ENCODE peak calls at places on chromosomes 16 and 17, in five cellular contexts. One of them, this sample, is unnamed.

GRCh38 chr17:50177983-50178834 is 12.4 kb downstream of the SGCA start:
- DNase-seq in activated CD8-positive, alpha-beta T cell treated with anti-CD3 and anti-CD28 coated beads for 36 hours: peak
- DNase-seq in endothelial cell of umbilical vein: peak
- DNase-seq in MM.1S: peak
- DNase-seq in WTC11: peak
- DNase-seq in this sample: peak

GRCh38 chr17:74512624-74513084 is 18.6 kb downstream of the CD300LB start:
- DNase-seq in activated CD8-positive, alpha-beta T cell treated with anti-CD3 and anti-CD28 coated beads for 36 hours: peak
- DNase-seq in endothelial cell of umbilical vein: no peak
- DNase-seq in MM.1S: no peak
- DNase-seq in WTC11: no peak
- DNase-seq in this sample: no peak

GRCh38 chr17:41801374-41802062 is 10.2 kb downstream of the P3H4 start:
- DNase-seq in activated CD8-positive, alpha-beta T cell treated with anti-CD3 and anti-CD28 coated beads for 36 hours: peak
- DNase-seq in endothelial cell of umbilical vein: peak
- DNase-seq in MM.1S: peak
- DNase-seq in WTC11: peak
- DNase-seq in this sample: peak

GRCh38 chr16:75244844-75245758 is 6.3 kb downstream of the BCAR1 start:
- DNase-seq in activated CD8-positive, alpha-beta T cell treated with anti-CD3 and anti-CD28 coated beads for 36 hours: no peak
- DNase-seq in endothelial cell of umbilical vein: peak
- DNase-seq in MM.1S: no peak
- DNase-seq in WTC11: peak
- DNase-seq in this sample: no peak

GRCh38 chr16:72785886-72786285 is 262.0 kb downstream of the ZFHX3 start:
- DNase-seq in activated CD8-positive, alpha-beta T cell treated with anti-CD3 and anti-CD28 coated beads for 36 hours: no peak
- DNase-seq in endothelial cell of umbilical vein: no peak
- DNase-seq in MM.1S: no peak
- DNase-seq in WTC11: no peak
- DNase-seq in this sample: no peak

GRCh38 chr16:31200821-31201510 is 1.6 kb downstream of the PYCARD start:
- DNase-seq in activated CD8-positive, alpha-beta T cell treated with anti-CD3 and anti-CD28 coated beads for 36 hours: peak
- DNase-seq in endothelial cell of umbilical vein: no peak
- DNase-seq in MM.1S: no peak
- DNase-seq in WTC11: no peak
- DNase-seq in this sample: no peak

GRCh38 chr17:50461550-50462132 is 7.0 kb downstream of the CHAD start:
- DNase-seq in activated CD8-positive, alpha-beta T cell treated with anti-CD3 and anti-CD28 coated beads for 36 hours: no peak
- DNase-seq in endothelial cell of umbilical vein: no peak
- DNase-seq in MM.1S: no peak
- DNase-seq in WTC11: no peak
- DNase-seq in this sample: no peak

GRCh38 chr17:63772801-63773271 is 561 bp downstream of the CCDC47 start:
- DNase-seq in activated CD8-positive, alpha-beta T cell treated with anti-CD3 and anti-CD28 coated beads for 36 hours: no peak
- DNase-seq in endothelial cell of umbilical vein: no peak
- DNase-seq in MM.1S: peak
- DNase-seq in WTC11: no peak
- DNase-seq in this sample: no peak

GRCh38 chr16:79997257-79997656 is 396.7 kb upstream of the MAF start:
- DNase-seq in activated CD8-positive, alpha-beta T cell treated with anti-CD3 and anti-CD28 coated beads for 36 hours: peak
- DNase-seq in endothelial cell of umbilical vein: peak
- DNase-seq in MM.1S: no peak
- DNase-seq in WTC11: peak
- DNase-seq in this sample: peak
- TF ChIP-seq CTCF in activated CD8-positive, alpha-beta T cell treated with anti-CD3 and anti-CD28 coated beads for 36 hours: peak
- TF ChIP-seq CTCF in endothelial cell of umbilical vein: peak
- TF ChIP-seq CTCF in MM.1S: peak
- TF ChIP-seq CTCF in WTC11: peak
- TF ChIP-seq CTCF in this sample: peak

DNA sequence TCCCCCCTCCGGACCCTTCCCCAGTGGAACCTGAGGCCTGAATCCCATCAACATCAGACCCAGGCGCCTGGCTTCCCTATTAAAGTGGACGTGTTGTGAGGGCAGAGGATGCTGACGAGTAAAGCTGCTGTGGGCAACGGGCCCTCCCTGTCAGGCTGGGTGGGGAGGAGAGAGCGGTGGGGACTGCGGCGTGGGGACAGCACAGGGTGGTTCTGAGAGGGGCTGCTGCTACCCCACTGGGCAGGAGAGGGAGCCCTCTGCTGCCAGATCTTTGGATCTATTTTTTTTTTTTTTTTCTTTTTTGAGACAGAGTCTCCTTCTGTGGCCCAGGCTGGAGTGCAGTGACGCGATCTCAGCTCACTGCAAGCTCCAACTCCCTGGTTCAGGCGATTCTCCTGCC is 5.9 kb downstream of the CA5A start:
- DNase-seq in activated CD8-positive, alpha-beta T cell treated with anti-CD3 and anti-CD28 coated beads for 36 hours: peak
- DNase-seq in endothelial cell of umbilical vein: no peak
- DNase-seq in MM.1S: no peak
- DNase-seq in WTC11: peak
- DNase-seq in this sample: no peak
- TF ChIP-seq CTCF in activated CD8-positive, alpha-beta T cell treated with anti-CD3 and anti-CD28 coated beads for 36 hours: no peak
- TF ChIP-seq CTCF in endothelial cell of umbilical vein: peak
- TF ChIP-seq CTCF in MM.1S: no peak
- TF ChIP-seq CTCF in WTC11: no peak
- TF ChIP-seq CTCF in this sample: peak

GRCh38 chr16:3938471-3938842 is 57.9 kb upstream of the CREBBP start:
- DNase-seq in activated CD8-positive, alpha-beta T cell treated with anti-CD3 and anti-CD28 coated beads for 36 hours: no peak
- DNase-seq in endothelial cell of umbilical vein: no peak
- DNase-seq in MM.1S: no peak
- DNase-seq in WTC11: no peak
- DNase-seq in this sample: no peak
- TF ChIP-seq CTCF in activated CD8-positive, alpha-beta T cell treated with anti-CD3 and anti-CD28 coated beads for 36 hours: no peak
- TF ChIP-seq CTCF in endothelial cell of umbilical vein: no peak
- TF ChIP-seq CTCF in MM.1S: no peak
- TF ChIP-seq CTCF in WTC11: no peak
- TF ChIP-seq CTCF in this sample: no peak

DNA sequence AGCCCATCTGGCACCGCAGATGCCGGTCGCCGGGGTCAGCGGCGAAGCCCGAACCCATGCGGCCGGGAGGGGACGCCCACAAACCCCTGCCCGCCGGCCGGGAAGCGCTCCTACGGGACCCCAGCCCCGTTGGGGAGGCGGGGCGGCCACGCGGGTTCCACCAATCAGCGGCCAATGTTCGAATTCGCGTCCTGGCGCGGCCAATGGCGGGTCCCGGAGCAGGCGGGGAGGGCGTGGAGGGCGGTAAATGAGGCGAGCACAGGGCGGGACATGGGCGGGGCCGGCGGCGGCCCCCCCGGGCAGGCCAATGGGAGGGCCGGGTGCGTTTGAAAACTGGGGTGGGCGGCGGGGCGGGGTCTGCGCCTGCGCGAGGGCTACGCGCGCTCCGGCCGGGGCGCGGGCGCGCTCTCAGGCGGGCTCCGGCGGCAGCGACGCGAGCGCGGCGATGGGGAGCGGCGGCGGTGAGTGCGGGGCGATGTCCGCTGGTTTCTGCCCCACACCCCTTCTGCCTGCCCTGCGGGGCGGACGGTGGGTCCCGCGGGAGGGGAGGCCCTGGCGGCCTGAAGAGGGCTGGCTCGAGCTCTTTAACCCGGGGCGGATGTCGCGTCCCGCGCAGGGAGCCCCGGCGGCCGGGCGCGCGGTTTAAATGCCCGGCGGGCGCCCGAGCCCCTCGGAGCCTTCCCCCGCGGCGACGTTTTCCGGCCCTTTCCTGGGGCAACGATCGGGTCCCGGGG is at the start of gene CCNF:
- DNase-seq in activated CD8-positive, alpha-beta T cell treated with anti-CD3 and anti-CD28 coated beads for 36 hours: peak
- DNase-seq in endothelial cell of umbilical vein: peak
- DNase-seq in MM.1S: peak
- DNase-seq in WTC11: peak
- DNase-seq in this sample: peak
- TF ChIP-seq CTCF in activated CD8-positive, alpha-beta T cell treated with anti-CD3 and anti-CD28 coated beads for 36 hours: no peak
- TF ChIP-seq CTCF in endothelial cell of umbilical vein: no peak
- TF ChIP-seq CTCF in MM.1S: no peak
- TF ChIP-seq CTCF in WTC11: no peak
- TF ChIP-seq CTCF in this sample: peak

GRCh38 chr16:60204221-60204620 is 1470.1 kb upstream of the GOT2 start:
- DNase-seq in activated CD8-positive, alpha-beta T cell treated with anti-CD3 and anti-CD28 coated beads for 36 hours: no peak
- DNase-seq in endothelial cell of umbilical vein: no peak
- DNase-seq in MM.1S: no peak
- DNase-seq in WTC11: no peak
- DNase-seq in this sample: no peak

GRCh38 chr16:60200161-60200560 is 1466.0 kb upstream of the GOT2 start:
- DNase-seq in activated CD8-positive, alpha-beta T cell treated with anti-CD3 and anti-CD28 coated beads for 36 hours: no peak
- DNase-seq in endothelial cell of umbilical vein: no peak
- DNase-seq in MM.1S: no peak
- DNase-seq in WTC11: no peak
- DNase-seq in this sample: no peak

GRCh38 chr16:60206511-60206910 is 1472.4 kb upstream of the GOT2 start:
- DNase-seq in activated CD8-positive, alpha-beta T cell treated with anti-CD3 and anti-CD28 coated beads for 36 hours: no peak
- DNase-seq in endothelial cell of umbilical vein: no peak
- DNase-seq in MM.1S: no peak
- DNase-seq in WTC11: no peak
- DNase-seq in this sample: no peak

GRCh38 chr16:60199154-60199553 is 1465.0 kb upstream of the GOT2 start:
- DNase-seq in activated CD8-positive, alpha-beta T cell treated with anti-CD3 and anti-CD28 coated beads for 36 hours: no peak
- DNase-seq in endothelial cell of umbilical vein: no peak
- DNase-seq in MM.1S: no peak
- DNase-seq in WTC11: no peak
- DNase-seq in this sample: no peak

GRCh38 chr16:60203525-60204124 is 1469.5 kb upstream of the GOT2 start:
- DNase-seq in activated CD8-positive, alpha-beta T cell treated with anti-CD3 and anti-CD28 coated beads for 36 hours: no peak
- DNase-seq in endothelial cell of umbilical vein: peak
- DNase-seq in MM.1S: no peak
- DNase-seq in WTC11: no peak
- DNase-seq in this sample: no peak
- TF ChIP-seq CTCF in activated CD8-positive, alpha-beta T cell treated with anti-CD3 and anti-CD28 coated beads for 36 hours: peak
- TF ChIP-seq CTCF in endothelial cell of umbilical vein: peak
- TF ChIP-seq CTCF in MM.1S: peak
- TF ChIP-seq CTCF in WTC11: no peak
- TF ChIP-seq CTCF in this sample: peak

GRCh38 chr16:11405331-11406176 is 60.3 kb downstream of the RMI2 start:
- DNase-seq in activated CD8-positive, alpha-beta T cell treated with anti-CD3 and anti-CD28 coated beads for 36 hours: peak
- DNase-seq in endothelial cell of umbilical vein: peak
- DNase-seq in MM.1S: peak
- DNase-seq in WTC11: peak
- DNase-seq in this sample: peak
- TF ChIP-seq CTCF in activated CD8-positive, alpha-beta T cell treated with anti-CD3 and anti-CD28 coated beads for 36 hours: peak
- TF ChIP-seq CTCF in endothelial cell of umbilical vein: peak
- TF ChIP-seq CTCF in MM.1S: peak
- TF ChIP-seq CTCF in WTC11: peak
- TF ChIP-seq CTCF in this sample: peak

GRCh38 chr16:77912617-77913016 is 109.7 kb upstream of the CLEC3A start:
- DNase-seq in activated CD8-positive, alpha-beta T cell treated with anti-CD3 and anti-CD28 coated beads for 36 hours: no peak
- DNase-seq in endothelial cell of umbilical vein: no peak
- DNase-seq in MM.1S: no peak
- DNase-seq in WTC11: no peak
- DNase-seq in this sample: no peak
- TF ChIP-seq CTCF in activated CD8-positive, alpha-beta T cell treated with anti-CD3 and anti-CD28 coated beads for 36 hours: no peak
- TF ChIP-seq CTCF in endothelial cell of umbilical vein: no peak
- TF ChIP-seq CTCF in MM.1S: no peak
- TF ChIP-seq CTCF in WTC11: no peak
- TF ChIP-seq CTCF in this sample: no peak

GRCh38 chr17:17570207-17570797 is 21.2 kb downstream of the PEMT start:
- DNase-seq in activated CD8-positive, alpha-beta T cell treated with anti-CD3 and anti-CD28 coated beads for 36 hours: peak
- DNase-seq in endothelial cell of umbilical vein: peak
- DNase-seq in MM.1S: no peak
- DNase-seq in WTC11: peak
- DNase-seq in this sample: no peak
- TF ChIP-seq CTCF in activated CD8-positive, alpha-beta T cell treated with anti-CD3 and anti-CD28 coated beads for 36 hours: no peak
- TF ChIP-seq CTCF in endothelial cell of umbilical vein: peak
- TF ChIP-seq CTCF in MM.1S: no peak
- TF ChIP-seq CTCF in WTC11: no peak
- TF ChIP-seq CTCF in this sample: peak

DNA sequence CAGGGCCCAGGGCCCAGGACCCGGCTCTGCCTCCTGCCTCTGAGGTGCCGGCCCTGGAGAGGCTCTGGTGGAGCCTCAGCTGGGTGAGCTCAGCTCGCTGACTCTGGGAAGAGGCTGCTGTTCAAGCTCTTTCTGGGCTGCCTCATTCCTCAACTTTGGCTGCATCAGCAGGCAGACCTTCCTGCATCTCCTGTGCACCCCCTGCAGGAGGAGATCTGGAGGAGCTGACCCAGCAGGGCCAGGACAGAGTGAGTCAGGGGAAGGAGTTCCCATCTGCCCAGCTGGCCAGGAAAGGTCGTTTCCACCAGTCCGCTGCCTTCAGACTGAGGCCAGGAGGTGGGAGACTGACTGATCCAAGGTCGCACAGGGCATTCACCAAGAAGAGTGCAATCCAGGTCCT is 10.7 kb downstream of the CRHR1 start:
- DNase-seq in activated CD8-positive, alpha-beta T cell treated with anti-CD3 and anti-CD28 coated beads for 36 hours: no peak
- DNase-seq in endothelial cell of umbilical vein: no peak
- DNase-seq in MM.1S: no peak
- DNase-seq in WTC11: peak
- DNase-seq in this sample: no peak
- TF ChIP-seq CTCF in activated CD8-positive, alpha-beta T cell treated with anti-CD3 and anti-CD28 coated beads for 36 hours: no peak
- TF ChIP-seq CTCF in endothelial cell of umbilical vein: no peak
- TF ChIP-seq CTCF in MM.1S: no peak
- TF ChIP-seq CTCF in WTC11: no peak
- TF ChIP-seq CTCF in this sample: no peak

DNA sequence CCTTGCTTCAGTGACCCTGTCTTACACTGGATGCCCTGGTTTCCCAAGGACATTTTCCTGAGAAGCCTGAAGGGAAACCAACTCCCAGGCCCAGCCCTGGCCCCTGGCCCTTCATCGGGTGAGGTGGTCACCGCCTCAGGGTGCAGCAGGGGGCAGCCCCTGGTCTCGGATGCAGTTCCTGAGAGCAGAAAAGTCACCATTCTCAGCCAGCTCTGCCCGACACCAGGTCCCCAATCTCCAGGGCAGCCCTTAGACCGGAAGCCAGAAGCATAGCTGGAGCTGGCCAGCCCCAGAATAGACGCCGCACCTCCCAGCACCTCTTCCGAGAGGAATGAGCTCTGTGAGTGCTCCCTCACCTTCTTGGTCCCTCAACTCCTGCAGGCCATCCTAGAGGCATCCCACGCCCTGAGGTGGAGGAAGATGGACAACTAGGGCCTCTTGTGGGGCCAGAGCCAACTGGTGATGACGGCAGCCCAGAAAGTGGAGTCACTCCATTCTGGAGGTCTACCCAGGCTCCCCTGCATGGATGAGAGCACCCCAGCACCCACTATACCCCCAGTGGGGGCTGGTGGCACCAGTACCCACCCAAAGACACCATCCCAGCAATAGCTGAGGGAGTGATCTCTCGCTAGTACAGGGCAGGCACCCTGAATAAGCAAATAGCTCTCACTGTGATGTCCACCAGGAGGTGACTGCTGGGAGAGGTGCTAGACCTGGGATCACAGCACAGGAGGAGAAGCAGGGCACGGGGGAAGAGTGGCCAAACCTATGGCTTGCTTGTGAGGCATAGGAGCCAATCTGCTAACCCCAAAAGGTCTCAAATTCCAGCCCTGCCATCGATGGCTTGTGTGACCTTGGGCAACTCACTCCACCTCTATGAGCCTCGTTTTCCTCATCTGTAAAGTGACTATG is 56.2 kb downstream of the TK2 start:
- DNase-seq in activated CD8-positive, alpha-beta T cell treated with anti-CD3 and anti-CD28 coated beads for 36 hours: no peak
- DNase-seq in endothelial cell of umbilical vein: no peak
- DNase-seq in MM.1S: no peak
- DNase-seq in WTC11: peak
- DNase-seq in this sample: no peak
- TF ChIP-seq CTCF in activated CD8-positive, alpha-beta T cell treated with anti-CD3 and anti-CD28 coated beads for 36 hours: no peak
- TF ChIP-seq CTCF in endothelial cell of umbilical vein: no peak
- TF ChIP-seq CTCF in MM.1S: no peak
- TF ChIP-seq CTCF in WTC11: no peak
- TF ChIP-seq CTCF in this sample: no peak

This sample was measured in neural crest cell.